ENCODE peak calls at places on chromosomes 6 and 20, in ten cellular contexts. D is HepG2; A is heart left ventricle; I is PC-3; X is suprapubic skin; E is SJSA1; T is naive thymus-derived CD4-positive, alpha-beta T cell; F is Panc1; B is CD8-positive, alpha-beta T cell; J is lung. P is an unnamed sample.

GRCh38 chr6:36204068-36204753 is 7.7 kb downstream of the BRPF3 start:
- DNase-seq in T (peak; percentile 73), X (no peak), D (no peak), J (no peak), F (no peak), A (no peak), I (no peak), B (peak; percentile 39), E (no peak), P (no peak)

GRCh38 chr6:155436981-155437749 is 18.5 kb downstream of the NOX3 start:
- DNase-seq in X (no peak), T (no peak), B (no peak), A (no peak), D (peak; percentile 31), J (no peak), I (no peak), F (no peak), E (no peak), P (no peak)

GRCh38 chr6:156881687-156882629 is 104.8 kb downstream of the ARID1B start:
- DNase-seq in J (no peak), B (no peak), X (no peak), E (no peak), A (no peak), D (no peak), I (no peak), T (no peak), F (no peak), P (no peak)

GRCh38 chr20:43409041-43409913 is 48.4 kb upstream of the SRSF6 start:
- DNase-seq in B (no peak), X (no peak), I (peak; percentile 65), D (peak; percentile 50), J (no peak), F (peak; percentile 32), A (no peak), E (no peak), T (no peak), P (no peak)

GRCh38 chr20:60984666-60985065 is 267.4 kb upstream of the CDH4 start:
- DNase-seq in B (no peak), E (no peak), X (no peak), I (no peak), J (no peak), A (no peak), F (no peak), T (no peak), D (no peak), P (no peak)

GRCh38 chr6:75094614-75095321 is 111.1 kb downstream of the COL12A1 start:
- DNase-seq in D (no peak), I (no peak), B (no peak), E (peak; percentile 47), X (no peak), J (no peak), T (no peak), A (no peak), F (no peak), P (no peak)

GRCh38 chr6:100353276-100354015 is 111.3 kb downstream of the SIM1 start:
- DNase-seq in B (no peak), A (no peak), F (no peak), I (peak; percentile 14), J (no peak), X (no peak), E (no peak), D (no peak), T (no peak), P (no peak)

GRCh38 chr20:62924567-62925419 is 1.5 kb downstream of the DIDO1 start:
- DNase-seq in A (no peak), B (no peak), F (no peak), T (no peak), X (peak; percentile 79), I (peak; percentile 47), E (no peak), J (no peak), D (peak; percentile 56), P (no peak)

GRCh38 chr6:77467038-77467437 is 3.7 kb upstream of the HTR1B start:
- DNase-seq in X (no peak), E (no peak), T (no peak), F (no peak), D (no peak), J (no peak), I (peak; percentile 29), B (no peak), A (no peak), P (no peak)

GRCh38 chr6:77463308-77463880 is at the start of gene HTR1B:
- DNase-seq in A (no peak), F (no peak), T (no peak), I (no peak), J (no peak), B (no peak), D (no peak), X (no peak), E (no peak), P (no peak)

GRCh38 chr6:77463881-77464867 is 883 bp upstream of the HTR1B start:
- DNase-seq in T (no peak), B (no peak), F (no peak), D (no peak), J (no peak), E (no peak), I (no peak), X (no peak), A (no peak), P (no peak)

GRCh38 chr6:77468939-77469338 is 5.6 kb upstream of the HTR1B start:
- DNase-seq in D (no peak), X (no peak), I (no peak), J (no peak), T (no peak), A (no peak), B (no peak), E (no peak), F (no peak), P (no peak)

GRCh38 chr6:77466055-77467028 is 3.1 kb upstream of the HTR1B start:
- DNase-seq in A (no peak), D (peak; percentile 20), J (no peak), I (peak; percentile 32), B (no peak), X (no peak), E (no peak), T (no peak), F (no peak), P (no peak)
- H3K27ac ChIP-seq in A (no peak overlapping the region), D (no peak overlapping the region), J (no peak overlapping the region), I (no peak overlapping the region), B (no peak overlapping the region), X (no peak overlapping the region), E (no peak overlapping the region), T (no peak overlapping the region), F (peak overlapping the region; percentile 82), P (peak overlapping the region; percentile 30)

DNA sequence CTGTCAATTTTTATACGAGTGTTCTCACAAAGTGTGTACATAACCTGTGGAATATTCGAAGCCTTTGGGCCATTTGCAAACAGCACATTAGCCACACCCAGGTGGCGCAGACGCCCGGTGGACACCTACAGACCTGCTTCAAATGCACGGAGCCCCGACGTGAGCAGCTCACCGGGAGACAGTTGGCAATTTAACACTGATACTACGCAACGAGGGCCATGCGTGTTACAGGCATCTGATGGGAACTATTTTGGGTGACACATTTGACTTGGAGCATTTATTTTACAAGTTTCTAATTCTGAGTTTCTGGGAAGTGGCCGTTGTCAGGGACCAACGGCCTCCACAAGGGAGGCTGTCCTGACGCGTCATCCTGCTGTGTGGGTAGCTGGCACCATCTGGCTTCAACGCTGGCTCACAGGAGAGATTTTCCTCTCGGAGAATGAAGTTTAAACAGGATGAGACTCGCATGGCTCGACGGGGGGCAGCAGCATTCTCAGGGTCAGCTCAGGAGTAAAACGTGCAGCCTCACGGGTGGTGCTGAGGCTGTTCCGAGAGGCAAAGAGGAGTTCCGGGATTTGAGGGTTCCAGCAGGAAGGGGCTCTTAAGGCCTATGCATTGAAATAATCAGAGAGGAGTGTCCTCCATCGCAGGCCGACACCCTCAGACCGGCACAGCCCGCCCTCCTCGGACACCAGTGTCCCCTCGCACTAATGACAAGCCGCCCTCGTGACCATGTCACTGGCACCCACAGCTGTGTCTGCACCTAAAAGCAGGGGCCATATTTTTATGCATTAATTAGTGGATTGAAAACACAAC is 207.4 kb downstream of the DLL1 start:
- DNase-seq in X (peak; percentile 68), E (peak; percentile 30), A (peak; percentile 51), J (no peak), F (no peak), T (no peak), D (no peak), I (no peak), B (no peak), P (no peak)
- H3K4me3 ChIP-seq in X (no peak overlapping the region), E (no peak overlapping the region), A (no peak overlapping the region), J (no peak overlapping the region), F (no peak overlapping the region), T (no peak overlapping the region), D (no peak overlapping the region), I (no peak overlapping the region), B (no peak overlapping the region), P (no peak overlapping the region)

GRCh38 chr6:42281016-42281533 is 63.4 kb upstream of the MRPS10 start:
- DNase-seq in A (no peak), E (no peak), B (no peak), F (no peak), T (no peak), J (no peak), X (no peak), I (no peak), D (no peak), P (no peak)

GRCh38 chr6:42279966-42280629 is 62.4 kb upstream of the MRPS10 start:
- DNase-seq in I (peak; percentile 80), X (no peak), E (no peak), A (peak; percentile 76), T (no peak), B (no peak), F (no peak), D (no peak), J (no peak), P (no peak)

GRCh38 chr6:42276008-42276890 is 58.6 kb upstream of the MRPS10 start:
- DNase-seq in E (no peak), J (no peak), X (no peak), B (no peak), I (no peak), A (no peak), F (no peak), D (no peak), T (no peak), P (no peak)

GRCh38 chr6:42279144-42279781 is 61.6 kb upstream of the MRPS10 start:
- DNase-seq in F (no peak), A (peak; percentile 64), I (peak; percentile 79), D (no peak), J (no peak), X (no peak), T (no peak), E (no peak), B (peak; percentile 27), P (no peak)

DNA sequence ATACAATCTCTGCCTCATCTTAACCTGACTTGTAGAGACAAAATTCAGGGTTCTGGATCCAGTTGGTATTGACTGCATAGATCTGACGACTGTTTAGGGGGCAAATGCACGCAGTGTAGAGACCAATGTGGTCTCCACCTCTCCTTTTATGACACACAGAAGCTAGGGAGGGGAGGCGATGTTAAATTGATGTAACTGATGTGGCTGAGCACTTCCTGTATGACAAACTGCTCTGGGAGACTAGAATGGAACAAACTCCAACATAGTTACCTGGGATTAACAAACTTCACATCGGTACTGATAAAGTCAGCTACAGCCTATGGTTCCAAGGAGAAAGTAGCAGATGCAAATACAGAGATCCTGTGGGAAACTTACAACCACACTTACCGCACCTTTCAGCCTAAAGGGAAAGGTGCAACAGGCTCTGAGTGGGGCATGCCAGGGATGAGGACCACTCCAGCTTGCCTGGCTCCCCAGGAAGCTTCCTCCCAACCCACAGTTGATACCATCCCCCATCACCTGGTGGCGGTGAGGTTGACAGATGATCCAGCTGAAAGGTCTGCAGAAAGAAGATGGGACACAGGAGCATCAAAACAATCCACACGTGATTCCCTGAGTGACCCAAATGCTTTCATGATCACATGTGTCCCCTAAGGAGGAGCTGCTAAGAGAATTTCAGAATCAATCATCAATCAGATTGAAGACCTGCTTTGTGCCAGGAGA is 60.6 kb upstream of the MRPS10 start:
- DNase-seq in A (no peak), I (no peak), B (no peak), J (no peak), E (no peak), T (peak; percentile 45), X (no peak), D (no peak), F (no peak), P (no peak)
- H3K27ac ChIP-seq in A (no peak overlapping the region), I (peak overlapping the region; percentile 89), B (peak overlapping the region; percentile 59), J (no peak overlapping the region), E (no peak overlapping the region), T (no peak overlapping the region), X (no peak overlapping the region), D (no peak overlapping the region), F (no peak overlapping the region), P (peak overlapping the region; percentile 3)

GRCh38 chr20:57657537-57658446 is 37.6 kb upstream of the ZBP1 start:
- DNase-seq in J (peak; percentile 64), F (no peak), T (peak; percentile 63), B (peak; percentile 50), D (peak; percentile 47), X (peak; percentile 80), A (peak; percentile 70), I (no peak), E (peak; percentile 37), P (no peak)
- H3K4me3 ChIP-seq in J (no peak overlapping the region), F (no peak overlapping the region), T (no peak overlapping the region), B (peak overlapping the region; percentile 45), D (no peak overlapping the region), X (no peak overlapping the region), A (no peak overlapping the region), I (no peak overlapping the region), E (no peak overlapping the region), P (no peak overlapping the region)

P was measured in esophagus squamous epithelium.